ENCODE peak calls at places on chromosomes 13 and 19, in nine cellular contexts. One of them, this sample, is unnamed.

GRCh38 chr19:647566-648284 is 8.0 kb downstream of the FGF22 start:
- DNase-seq in GM23248: no peak
- DNase-seq in OCI-LY7: peak
- DNase-seq in hepatocyte: no peak
- DNase-seq in SK-N-SH: no peak
- DNase-seq in neuronal stem cell: no peak
- DNase-seq in fibroblast of lung: no peak
- DNase-seq in DND-41: no peak
- DNase-seq in H9: no peak
- DNase-seq in this sample: no peak

GRCh38 chr13:44317752-44318550 is 55.7 kb upstream of the SERP2 start:
- DNase-seq in GM23248: peak
- DNase-seq in OCI-LY7: no peak
- DNase-seq in hepatocyte: no peak
- DNase-seq in SK-N-SH: no peak
- DNase-seq in neuronal stem cell: no peak
- DNase-seq in fibroblast of lung: peak
- DNase-seq in DND-41: no peak
- DNase-seq in H9: no peak
- DNase-seq in this sample: no peak

GRCh38 chr13:91304740-91305139 is 42.7 kb upstream of the MIR17HG start:
- DNase-seq in GM23248: no peak
- DNase-seq in OCI-LY7: no peak
- DNase-seq in hepatocyte: no peak
- DNase-seq in SK-N-SH: no peak
- DNase-seq in neuronal stem cell: no peak
- DNase-seq in fibroblast of lung: peak
- DNase-seq in DND-41: no peak
- DNase-seq in H9: no peak
- DNase-seq in this sample: no peak

GRCh38 chr19:41937976-41938375 is 9.7 kb upstream of the ERFL start:
- DNase-seq in GM23248: no peak
- DNase-seq in OCI-LY7: no peak
- DNase-seq in hepatocyte: no peak
- DNase-seq in SK-N-SH: peak
- DNase-seq in neuronal stem cell: no peak
- DNase-seq in fibroblast of lung: no peak
- DNase-seq in DND-41: no peak
- DNase-seq in H9: no peak
- DNase-seq in this sample: peak

GRCh38 chr13:28268800-28269223 is 130.5 kb downstream of the PAN3 start:
- DNase-seq in GM23248: no peak
- DNase-seq in OCI-LY7: peak
- DNase-seq in hepatocyte: no peak
- DNase-seq in SK-N-SH: no peak
- DNase-seq in neuronal stem cell: no peak
- DNase-seq in fibroblast of lung: no peak
- DNase-seq in DND-41: peak
- DNase-seq in H9: no peak
- DNase-seq in this sample: no peak

GRCh38 chr13:106917024-106917491 is 349.1 kb upstream of the ARGLU1 start:
- DNase-seq in GM23248: no peak
- DNase-seq in OCI-LY7: no peak
- DNase-seq in hepatocyte: no peak
- DNase-seq in SK-N-SH: no peak
- DNase-seq in neuronal stem cell: no peak
- DNase-seq in fibroblast of lung: no peak
- DNase-seq in DND-41: no peak
- DNase-seq in H9: peak
- DNase-seq in this sample: no peak

GRCh38 chr13:81017525-81018152 is 676.7 kb upstream of the SPRY2 start:
- DNase-seq in GM23248: peak
- DNase-seq in OCI-LY7: peak
- DNase-seq in hepatocyte: peak
- DNase-seq in SK-N-SH: peak
- DNase-seq in neuronal stem cell: peak
- DNase-seq in fibroblast of lung: peak
- DNase-seq in DND-41: no peak
- DNase-seq in H9: no peak
- DNase-seq in this sample: peak

GRCh38 chr19:43362745-43363144 is 9.3 kb downstream of the CD177 start:
- DNase-seq in GM23248: no peak
- DNase-seq in OCI-LY7: no peak
- DNase-seq in hepatocyte: no peak
- DNase-seq in SK-N-SH: no peak
- DNase-seq in neuronal stem cell: no peak
- DNase-seq in fibroblast of lung: no peak
- DNase-seq in DND-41: no peak
- DNase-seq in H9: no peak
- DNase-seq in this sample: no peak

GRCh38 chr19:18719541-18719940 is 36.1 kb downstream of the CRTC1 start:
- DNase-seq in GM23248: no peak
- DNase-seq in OCI-LY7: no peak
- DNase-seq in hepatocyte: no peak
- DNase-seq in SK-N-SH: peak
- DNase-seq in neuronal stem cell: no peak
- DNase-seq in fibroblast of lung: no peak
- DNase-seq in DND-41: no peak
- DNase-seq in H9: no peak
- DNase-seq in this sample: no peak

GRCh38 chr13:113951246-113951999 is 22.5 kb downstream of the C13orf46 start:
- DNase-seq in GM23248: peak
- DNase-seq in OCI-LY7: peak
- DNase-seq in hepatocyte: peak
- DNase-seq in SK-N-SH: peak
- DNase-seq in neuronal stem cell: peak
- DNase-seq in fibroblast of lung: peak
- DNase-seq in DND-41: peak
- DNase-seq in H9: peak
- DNase-seq in this sample: peak

GRCh38 chr13:42474954-42475353 is 99.0 kb upstream of the TNFSF11 start:
- DNase-seq in GM23248: no peak
- DNase-seq in OCI-LY7: no peak
- DNase-seq in hepatocyte: no peak
- DNase-seq in SK-N-SH: no peak
- DNase-seq in neuronal stem cell: no peak
- DNase-seq in fibroblast of lung: peak
- DNase-seq in DND-41: peak
- DNase-seq in H9: no peak
- DNase-seq in this sample: no peak

GRCh38 chr19:33298146-33298911 is 4.0 kb downstream of the CEBPA start:
- DNase-seq in GM23248: no peak
- DNase-seq in OCI-LY7: no peak
- DNase-seq in hepatocyte: peak
- DNase-seq in SK-N-SH: peak
- DNase-seq in neuronal stem cell: no peak
- DNase-seq in fibroblast of lung: no peak
- DNase-seq in DND-41: no peak
- DNase-seq in H9: no peak
- DNase-seq in this sample: no peak

GRCh38 chr19:33297401-33298145 is 4.8 kb downstream of the CEBPA start:
- DNase-seq in GM23248: no peak
- DNase-seq in OCI-LY7: no peak
- DNase-seq in hepatocyte: peak
- DNase-seq in SK-N-SH: peak
- DNase-seq in neuronal stem cell: no peak
- DNase-seq in fibroblast of lung: no peak
- DNase-seq in DND-41: no peak
- DNase-seq in H9: no peak
- DNase-seq in this sample: no peak

GRCh38 chr19:33301011-33301899 is 1.1 kb downstream of the CEBPA start:
- DNase-seq in GM23248: peak
- DNase-seq in OCI-LY7: no peak
- DNase-seq in hepatocyte: no peak
- DNase-seq in SK-N-SH: peak
- DNase-seq in neuronal stem cell: no peak
- DNase-seq in fibroblast of lung: no peak
- DNase-seq in DND-41: no peak
- DNase-seq in H9: no peak
- DNase-seq in this sample: no peak

GRCh38 chr19:33300016-33300981 is 2.0 kb downstream of the CEBPA start:
- DNase-seq in GM23248: no peak
- DNase-seq in OCI-LY7: no peak
- DNase-seq in hepatocyte: no peak
- DNase-seq in SK-N-SH: peak
- DNase-seq in neuronal stem cell: no peak
- DNase-seq in fibroblast of lung: no peak
- DNase-seq in DND-41: no peak
- DNase-seq in H9: no peak
- DNase-seq in this sample: no peak

GRCh38 chr19:33299061-33299665 is 3.2 kb downstream of the CEBPA start:
- DNase-seq in GM23248: no peak
- DNase-seq in OCI-LY7: no peak
- DNase-seq in hepatocyte: no peak
- DNase-seq in SK-N-SH: peak
- DNase-seq in neuronal stem cell: no peak
- DNase-seq in fibroblast of lung: no peak
- DNase-seq in DND-41: no peak
- DNase-seq in H9: no peak
- DNase-seq in this sample: no peak
- H3K27ac ChIP-seq in GM23248: no peak
- H3K27ac ChIP-seq in OCI-LY7: no peak
- H3K27ac ChIP-seq in hepatocyte: peak
- H3K27ac ChIP-seq in SK-N-SH: no peak
- H3K27ac ChIP-seq in neuronal stem cell: no peak
- H3K27ac ChIP-seq in fibroblast of lung: no peak
- H3K27ac ChIP-seq in DND-41: no peak
- H3K27ac ChIP-seq in H9: no peak
- H3K27ac ChIP-seq in this sample: no peak

GRCh38 chr13:112753868-112754267 is 64.0 kb downstream of the ATP11A start:
- DNase-seq in GM23248: no peak
- DNase-seq in OCI-LY7: no peak
- DNase-seq in hepatocyte: no peak
- DNase-seq in SK-N-SH: no peak
- DNase-seq in neuronal stem cell: no peak
- DNase-seq in fibroblast of lung: no peak
- DNase-seq in DND-41: no peak
- DNase-seq in H9: no peak
- DNase-seq in this sample: no peak
- H3K4me2 ChIP-seq in GM23248: no peak
- H3K4me2 ChIP-seq in OCI-LY7: no peak
- H3K4me2 ChIP-seq in hepatocyte: no peak
- H3K4me2 ChIP-seq in SK-N-SH: no peak
- H3K4me2 ChIP-seq in neuronal stem cell: no peak
- H3K4me2 ChIP-seq in fibroblast of lung: no peak
- H3K4me2 ChIP-seq in DND-41: peak
- H3K4me2 ChIP-seq in H9: no peak
- H3K4me2 ChIP-seq in this sample: no peak

GRCh38 chr13:34076319-34076718 is 258.4 kb downstream of the RFC3 start:
- DNase-seq in GM23248: peak
- DNase-seq in OCI-LY7: no peak
- DNase-seq in hepatocyte: no peak
- DNase-seq in SK-N-SH: no peak
- DNase-seq in neuronal stem cell: no peak
- DNase-seq in fibroblast of lung: no peak
- DNase-seq in DND-41: no peak
- DNase-seq in H9: no peak
- DNase-seq in this sample: no peak
- H2AFZ ChIP-seq in GM23248: no peak
- H2AFZ ChIP-seq in OCI-LY7: peak
- H2AFZ ChIP-seq in hepatocyte: no peak
- H2AFZ ChIP-seq in SK-N-SH: no peak
- H2AFZ ChIP-seq in neuronal stem cell: peak
- H2AFZ ChIP-seq in fibroblast of lung: no peak
- H2AFZ ChIP-seq in DND-41: no peak
- H2AFZ ChIP-seq in H9: no peak
- H2AFZ ChIP-seq in this sample: no peak

GRCh38 chr19:16257509-16258002 is 59.8 kb downstream of the AP1M1 start:
- DNase-seq in GM23248: no peak
- DNase-seq in OCI-LY7: no peak
- DNase-seq in hepatocyte: no peak
- DNase-seq in SK-N-SH: no peak
- DNase-seq in neuronal stem cell: no peak
- DNase-seq in fibroblast of lung: no peak
- DNase-seq in DND-41: no peak
- DNase-seq in H9: no peak
- DNase-seq in this sample: no peak
- H3K27ac ChIP-seq in GM23248: no peak
- H3K27ac ChIP-seq in OCI-LY7: peak
- H3K27ac ChIP-seq in hepatocyte: no peak
- H3K27ac ChIP-seq in SK-N-SH: no peak
- H3K27ac ChIP-seq in neuronal stem cell: no peak
- H3K27ac ChIP-seq in fibroblast of lung: no peak
- H3K27ac ChIP-seq in DND-41: no peak
- H3K27ac ChIP-seq in H9: no peak
- H3K27ac ChIP-seq in this sample: no peak

DNA sequence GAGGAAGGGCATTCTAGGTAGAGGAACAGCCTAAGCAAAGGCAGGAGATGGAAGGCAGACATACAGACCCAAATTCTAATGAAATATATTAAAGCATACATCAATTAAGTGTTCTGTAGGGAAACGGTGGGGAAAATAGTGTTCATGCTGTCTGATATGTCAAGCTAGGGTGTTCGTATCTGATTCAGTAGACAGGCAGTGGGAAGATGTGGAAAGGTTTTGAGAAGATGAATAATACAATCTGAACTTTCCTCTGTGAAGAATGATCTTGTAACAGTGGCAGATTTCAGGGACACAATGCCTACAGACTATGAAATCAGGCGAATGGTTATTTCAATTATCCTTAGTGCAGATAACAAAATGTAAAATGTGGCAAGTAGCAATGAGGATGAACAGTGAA is 594.2 kb downstream of the KCTD12 start:
- DNase-seq in GM23248: no peak
- DNase-seq in OCI-LY7: no peak
- DNase-seq in hepatocyte: no peak
- DNase-seq in SK-N-SH: no peak
- DNase-seq in neuronal stem cell: no peak
- DNase-seq in fibroblast of lung: no peak
- DNase-seq in DND-41: no peak
- DNase-seq in H9: no peak
- DNase-seq in this sample: no peak
- H3K4me2 ChIP-seq in GM23248: no peak
- H3K4me2 ChIP-seq in OCI-LY7: no peak
- H3K4me2 ChIP-seq in hepatocyte: no peak
- H3K4me2 ChIP-seq in SK-N-SH: no peak
- H3K4me2 ChIP-seq in neuronal stem cell: no peak
- H3K4me2 ChIP-seq in fibroblast of lung: no peak
- H3K4me2 ChIP-seq in DND-41: no peak
- H3K4me2 ChIP-seq in H9: no peak
- H3K4me2 ChIP-seq in this sample: no peak

GRCh38 chr13:34300559-34300958 is 482.6 kb downstream of the RFC3 start:
- DNase-seq in GM23248: peak
- DNase-seq in OCI-LY7: no peak
- DNase-seq in hepatocyte: peak
- DNase-seq in SK-N-SH: no peak
- DNase-seq in neuronal stem cell: no peak
- DNase-seq in fibroblast of lung: peak
- DNase-seq in DND-41: no peak
- DNase-seq in H9: no peak
- DNase-seq in this sample: no peak
- H2AFZ ChIP-seq in GM23248: peak
- H2AFZ ChIP-seq in OCI-LY7: no peak
- H2AFZ ChIP-seq in hepatocyte: no peak
- H2AFZ ChIP-seq in SK-N-SH: no peak
- H2AFZ ChIP-seq in neuronal stem cell: no peak
- H2AFZ ChIP-seq in fibroblast of lung: no peak
- H2AFZ ChIP-seq in DND-41: no peak
- H2AFZ ChIP-seq in H9: no peak
- H2AFZ ChIP-seq in this sample: no peak